ENCODE peak calls at places on chromosome 22, in four cellular contexts. E, S, D and B are unnamed samples.

GRCh38 chr22:23218867-23219251 is 38.5 kb downstream of the BCR start:
- DNase-seq in S (peak), E (peak), D (no peak), B (peak)

GRCh38 chr22:17541476-17541875 is 21.8 kb upstream of the SLC25A18 start:
- DNase-seq in E (no peak), S (no peak), D (no peak), B (no peak)

GRCh38 chr22:48824673-48825651 is 1002.7 kb downstream of the BRD1 start:
- DNase-seq in D (no peak), S (no peak), E (no peak), B (no peak)

GRCh38 chr22:36015155-36015805 is 13.3 kb downstream of the RBFOX2 start:
- DNase-seq in E (no peak), D (no peak), S (no peak), B (no peak)

GRCh38 chr22:34430386-34430785 is 510.1 kb upstream of the LARGE1 start:
- DNase-seq in E (no peak), S (no peak), D (no peak), B (no peak)

GRCh38 chr22:37486224-37486845 is at the start of gene MFNG:
- DNase-seq in D (peak), S (peak), E (peak), B (peak)

GRCh38 chr22:28009272-28009827 is 90.3 kb upstream of the PITPNB start:
- DNase-seq in E (peak), D (peak), S (peak), B (peak)

GRCh38 chr22:48478529-48479265 is 1349.0 kb downstream of the BRD1 start:
- DNase-seq in E (no peak), D (no peak), S (no peak), B (no peak)

GRCh38 chr22:47213571-47214230 is 451.3 kb downstream of the TBC1D22A start:
- DNase-seq in D (no peak), S (peak), E (peak), B (peak)

GRCh38 chr22:35995772-35996171 is 32.9 kb downstream of the RBFOX2 start:
- DNase-seq in S (no peak), D (no peak), E (peak), B (peak)

GRCh38 chr22:35310556-35311550 is 11.2 kb downstream of the TOM1 start:
- DNase-seq in D (no peak), E (peak), S (peak), B (no peak)

GRCh38 chr22:31055322-31056159 is 25.6 kb upstream of the SMTN start:
- DNase-seq in D (peak), E (peak), S (peak), B (peak)

GRCh38 chr22:35549338-35549737 is 8.7 kb downstream of the RASD2 start:
- DNase-seq in S (no peak), D (no peak), E (no peak), B (no peak)

GRCh38 chr22:26542831-26543230 is 30.6 kb upstream of the TFIP11 start:
- DNase-seq in D (no peak), S (no peak), E (no peak), B (no peak)

GRCh38 chr22:48900626-48901025 is 927.0 kb downstream of the BRD1 start:
- DNase-seq in D (no peak), S (no peak), E (no peak), B (no peak)

GRCh38 chr22:29310863-29311339 is 4.5 kb downstream of the GAS2L1 start:
- DNase-seq in E (peak), S (peak), D (peak), B (peak)

GRCh38 chr22:30435674-30436126 is 10.1 kb downstream of the MTFP1 start:
- DNase-seq in S (no peak), D (no peak), E (peak), B (peak)

GRCh38 chr22:30078320-30079311 is 1.6 kb upstream of the HORMAD2 start:
- DNase-seq in S (peak), D (no peak), E (no peak), B (no peak)

GRCh38 chr22:44309137-44309536 is 3.6 kb downstream of the SHISAL1 start:
- DNase-seq in S (no peak), E (peak), D (no peak), B (no peak)

GRCh38 chr22:36595968-36596367 is 67.0 kb upstream of the EIF3D start:
- DNase-seq in E (no peak), D (no peak), S (no peak), B (no peak)

GRCh38 chr22:41364955-41365354 is 16.8 kb upstream of the TEF start:
- DNase-seq in S (no peak), E (no peak), D (no peak), B (peak)

GRCh38 chr22:37848587-37849088 is 581 bp upstream of the EIF3L start:
- DNase-seq in D (no peak), E (no peak), S (peak), B (no peak)

GRCh38 chr22:37032535-37033460 is 13.3 kb downstream of the MPST start:
- DNase-seq in S (peak), E (peak), D (peak), B (peak)

GRCh38 chr22:16824718-16825687 is at the start of gene XKR3:
- DNase-seq in D (no peak), E (no peak), S (peak), B (no peak)

GRCh38 chr22:48708558-48709245 is 1119.0 kb downstream of the BRD1 start:
- DNase-seq in D (no peak), S (no peak), E (no peak), B (no peak)

GRCh38 chr22:30301995-30302809 is 12.9 kb upstream of the CASTOR1 start:
- DNase-seq in E (peak), S (no peak), D (no peak), B (peak)

GRCh38 chr22:26975381-26975780 is 318.0 kb downstream of the MIAT start:
- DNase-seq in S (no peak), E (no peak), D (no peak), B (no peak)

GRCh38 chr22:30885001-30885366 is 83.6 kb downstream of the MORC2 start:
- DNase-seq in E (no peak), D (no peak), S (no peak), B (no peak)

GRCh38 chr22:48402591-48403031 is 1425.1 kb downstream of the BRD1 start:
- DNase-seq in E (no peak), D (no peak), S (no peak), B (peak)

GRCh38 chr22:35418088-35418487 is 18.1 kb downstream of the MCM5 start:
- DNase-seq in D (no peak), S (no peak), E (no peak), B (no peak)

GRCh38 chr22:17201285-17201945 is 17.8 kb downstream of the ADA2 start:
- DNase-seq in D (no peak), E (no peak), S (peak), B (no peak)

GRCh38 chr22:36726007-36726380 is 22.4 kb upstream of the CACNG2 start:
- DNase-seq in D (no peak), E (no peak), S (no peak), B (no peak)

GRCh38 chr22:47837703-47838102 is 1075.3 kb downstream of the TBC1D22A start:
- DNase-seq in S (peak), D (no peak), E (no peak), B (no peak)

GRCh38 chr22:29625090-29625825 is 21.8 kb downstream of the NF2 start:
- DNase-seq in S (peak), E (peak), D (peak), B (peak)

GRCh38 chr22:28154856-28155255 is 235.8 kb upstream of the PITPNB start:
- DNase-seq in D (no peak), E (no peak), S (no peak), B (no peak)

GRCh38 chr22:31326877-31327276 is 19.3 kb downstream of the PATZ1 start:
- DNase-seq in D (no peak), E (no peak), S (no peak), B (no peak)

GRCh38 chr22:27022741-27023373 is 365.5 kb downstream of the MIAT start:
- DNase-seq in D (no peak), S (peak), E (no peak), B (no peak)

DNA sequence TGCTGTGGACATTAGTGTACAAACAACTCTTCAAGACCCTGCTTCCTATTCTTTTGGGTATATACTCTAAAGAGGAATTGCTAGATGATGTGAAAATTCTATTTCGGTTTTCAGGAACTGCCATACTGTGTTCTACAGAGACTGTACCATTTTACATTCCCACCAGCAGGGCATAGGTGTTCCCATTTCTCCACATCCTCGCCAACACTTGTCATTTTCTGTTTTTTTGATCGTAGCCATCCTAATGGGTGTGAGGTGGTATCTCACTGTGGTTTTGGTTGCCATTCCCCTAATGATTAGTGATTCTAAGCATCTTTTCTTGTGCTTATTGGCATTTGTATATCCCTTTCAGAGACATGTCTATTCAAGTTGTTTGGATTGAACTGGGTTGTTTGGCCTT is 29.8 kb upstream of the GRK3 start:
- DNase-seq in S (no peak), E (no peak), D (no peak), B (no peak)
- H3K27ac ChIP-seq in S (no peak), E (no peak), D (no peak), B (no peak)

GRCh38 chr22:20531154-20531403 is 23.7 kb downstream of the MED15 start:
- DNase-seq in S (no peak), D (no peak), E (no peak), B (no peak)
- TF ChIP-seq POLR2AphosphoS5 in S (no peak), D (no peak), E (no peak), B (no peak)

GRCh38 chr22:43152355-43153071 is 1.2 kb downstream of the TSPO start:
- DNase-seq in S (no peak), D (peak), E (peak), B (peak)

GRCh38 chr22:43151251-43152000 is at the start of gene TSPO:
- DNase-seq in S (peak), D (peak), E (peak), B (peak)

GRCh38 chr22:43148581-43148980 is 2.8 kb upstream of the TSPO start:
- DNase-seq in D (no peak), E (peak), S (no peak), B (no peak)

GRCh38 chr22:43152001-43152354 is 619 bp downstream of the TSPO start:
- DNase-seq in D (no peak), S (peak), E (no peak), B (no peak)

GRCh38 chr22:43150731-43151206 is 590 bp upstream of the TSPO start:
- DNase-seq in E (no peak), S (no peak), D (no peak), B (no peak)
- H3K27ac ChIP-seq in E (peak), S (no peak), D (peak), B (peak)

GRCh38 chr22:24485608-24486007 is 9.5 kb upstream of the UPB1 start:
- DNase-seq in S (no peak), D (no peak), E (no peak), B (no peak)

GRCh38 chr22:24483966-24484545 is 11.1 kb upstream of the UPB1 start:
- DNase-seq in D (no peak), E (no peak), S (no peak), B (no peak)

GRCh38 chr22:24485170-24485569 is 10.0 kb upstream of the UPB1 start:
- DNase-seq in D (no peak), S (no peak), E (no peak), B (no peak)

GRCh38 chr22:24489011-24489410 is 6.1 kb upstream of the UPB1 start:
- DNase-seq in D (no peak), S (no peak), E (no peak), B (no peak)

GRCh38 chr22:24486501-24486921 is 8.6 kb upstream of the UPB1 start:
- DNase-seq in E (no peak), D (no peak), S (no peak), B (no peak)
- TF ChIP-seq POLR2AphosphoS5 in E (no peak), D (no peak), S (no peak), B (no peak)

DNA sequence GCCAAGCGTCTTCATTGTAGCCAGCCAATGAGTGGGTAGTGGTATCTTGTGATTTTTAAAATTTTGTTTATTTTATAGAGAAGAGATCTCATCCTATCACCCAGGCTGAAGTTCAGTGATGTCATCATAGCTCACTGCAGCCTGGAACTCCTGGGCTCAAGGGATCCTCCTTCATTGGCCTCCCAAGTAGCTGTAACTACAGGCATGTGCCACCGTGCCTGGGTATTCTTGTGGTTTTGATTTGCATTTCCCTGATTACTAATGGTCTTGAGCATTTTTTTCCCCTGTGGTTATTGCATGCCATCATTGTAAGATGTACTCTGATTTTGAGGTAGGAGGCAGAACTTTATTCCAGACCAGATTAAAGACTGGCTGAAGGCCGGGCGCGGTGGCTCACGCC is 2.4 kb upstream of the DENND6B start:
- DNase-seq in S (no peak), E (no peak), D (no peak), B (no peak)
- H3K27ac ChIP-seq in S (no peak), E (no peak), D (no peak), B (no peak)

GRCh38 chr22:38871360-38872171 is 450 bp downstream of the CBX6 start:
- DNase-seq in D (no peak), S (peak), E (no peak), B (peak)

GRCh38 chr22:38872831-38873248 is 824 bp upstream of the CBX6 start:
- DNase-seq in S (peak), D (peak), E (peak), B (peak)

GRCh38 chr22:38873469-38874411 is 1.7 kb upstream of the CBX6 start:
- DNase-seq in E (no peak), S (no peak), D (no peak), B (peak)

GRCh38 chr22:38870791-38871359 is 1.1 kb downstream of the CBX6 start:
- DNase-seq in S (no peak), E (no peak), D (no peak), B (peak)

GRCh38 chr22:38872172-38872830 is at the start of gene CBX6:
- DNase-seq in E (peak), S (peak), D (peak), B (peak)
- TF ChIP-seq POLR2AphosphoS5 in E (peak), S (peak), D (peak), B (peak)

GRCh38 chr22:32991353-32992115 is 66.6 kb downstream of the SYN3 start:
- DNase-seq in S (no peak), E (no peak), D (peak), B (no peak)
- H3K27ac ChIP-seq in S (peak), E (no peak), D (no peak), B (no peak)

GRCh38 chr22:39525658-39525975 is 5.3 kb downstream of the ATF4 start:
- DNase-seq in E (no peak), D (no peak), S (no peak), B (no peak)
- TF ChIP-seq POLR2AphosphoS5 in E (no peak), D (no peak), S (no peak), B (no peak)

GRCh38 chr22:42645938-42646568 is 3.1 kb downstream of the CYB5R3 start:
- DNase-seq in E (peak), S (no peak), D (peak), B (peak)
- H3K27ac ChIP-seq in E (peak), S (no peak), D (peak), B (peak)

GRCh38 chr22:46068908-46069481 is 81.3 kb upstream of the PPARA start:
- DNase-seq in D (no peak), S (no peak), E (peak), B (peak)

GRCh38 chr22:46070722-46071450 is 79.4 kb upstream of the PPARA start:
- DNase-seq in S (peak), E (peak), D (no peak), B (peak)

GRCh38 chr22:46068176-46068907 is 82.0 kb upstream of the PPARA start:
- DNase-seq in S (no peak), D (no peak), E (no peak), B (no peak)

GRCh38 chr22:46070215-46070721 is 80.1 kb upstream of the PPARA start:
- DNase-seq in E (peak), D (no peak), S (peak), B (peak)

GRCh38 chr22:46069518-46070214 is 80.7 kb upstream of the PPARA start:
- DNase-seq in D (peak), E (peak), S (no peak), B (peak)
- TF ChIP-seq POLR2AphosphoS5 in D (peak), E (peak), S (no peak), B (peak)